ENCODE peak calls at places on chromosomes 11 and 22, in ten cellular contexts. One of them, this sample, is unnamed.

GRCh38 chr11:16086229-16086628 is 270.1 kb downstream of the SOX6 start:
- DNase-seq in astrocyte of the spinal cord: no peak
- DNase-seq in stimulated activated CD4-positive, alpha-beta T cell treated with anti-CD3 and anti-CD28 coated beads, Interleukin-1b, Interleukin-23, amount 100 ng/mL, for 24 hours: no peak
- DNase-seq in lower leg skin: no peak
- DNase-seq in cardiac fibroblast: no peak
- DNase-seq in nephron progenitor cell: peak
- DNase-seq in NB4: no peak
- DNase-seq in heart left ventricle: no peak
- DNase-seq in choroid plexus epithelial cell: no peak
- DNase-seq in endothelial cell: no peak
- DNase-seq in this sample: no peak

GRCh38 chr22:21972293-21972779 is 10.3 kb downstream of the TOP3B start:
- DNase-seq in endothelial cell: peak
- DNase-seq in nephron progenitor cell: peak
- DNase-seq in lower leg skin: no peak
- DNase-seq in heart left ventricle: no peak
- DNase-seq in choroid plexus epithelial cell: peak
- DNase-seq in stimulated activated CD4-positive, alpha-beta T cell treated with anti-CD3 and anti-CD28 coated beads, Interleukin-1b, Interleukin-23, amount 100 ng/mL, for 24 hours: no peak
- DNase-seq in cardiac fibroblast: peak
- DNase-seq in astrocyte of the spinal cord: peak
- DNase-seq in NB4: peak
- DNase-seq in this sample: peak

GRCh38 chr22:40534379-40535188 is 101.9 kb downstream of the MRTFA start:
- DNase-seq in heart left ventricle: no peak
- DNase-seq in cardiac fibroblast: peak
- DNase-seq in astrocyte of the spinal cord: peak
- DNase-seq in stimulated activated CD4-positive, alpha-beta T cell treated with anti-CD3 and anti-CD28 coated beads, Interleukin-1b, Interleukin-23, amount 100 ng/mL, for 24 hours: no peak
- DNase-seq in NB4: peak
- DNase-seq in lower leg skin: no peak
- DNase-seq in endothelial cell: no peak
- DNase-seq in choroid plexus epithelial cell: peak
- DNase-seq in nephron progenitor cell: no peak
- DNase-seq in this sample: peak

GRCh38 chr22:48702573-48703264 is 1125.0 kb downstream of the BRD1 start:
- DNase-seq in NB4: peak
- DNase-seq in lower leg skin: no peak
- DNase-seq in choroid plexus epithelial cell: no peak
- DNase-seq in stimulated activated CD4-positive, alpha-beta T cell treated with anti-CD3 and anti-CD28 coated beads, Interleukin-1b, Interleukin-23, amount 100 ng/mL, for 24 hours: no peak
- DNase-seq in cardiac fibroblast: no peak
- DNase-seq in astrocyte of the spinal cord: no peak
- DNase-seq in nephron progenitor cell: peak
- DNase-seq in endothelial cell: no peak
- DNase-seq in heart left ventricle: no peak
- DNase-seq in this sample: no peak

GRCh38 chr11:22331771-22332170 is 6.4 kb upstream of the SLC17A6 start:
- DNase-seq in heart left ventricle: no peak
- DNase-seq in cardiac fibroblast: no peak
- DNase-seq in choroid plexus epithelial cell: peak
- DNase-seq in endothelial cell: no peak
- DNase-seq in stimulated activated CD4-positive, alpha-beta T cell treated with anti-CD3 and anti-CD28 coated beads, Interleukin-1b, Interleukin-23, amount 100 ng/mL, for 24 hours: no peak
- DNase-seq in lower leg skin: no peak
- DNase-seq in NB4: no peak
- DNase-seq in nephron progenitor cell: no peak
- DNase-seq in astrocyte of the spinal cord: no peak
- DNase-seq in this sample: no peak

GRCh38 chr11:76228122-76229000 is 22.1 kb upstream of the WNT11 start:
- DNase-seq in astrocyte of the spinal cord: no peak
- DNase-seq in stimulated activated CD4-positive, alpha-beta T cell treated with anti-CD3 and anti-CD28 coated beads, Interleukin-1b, Interleukin-23, amount 100 ng/mL, for 24 hours: no peak
- DNase-seq in endothelial cell: no peak
- DNase-seq in heart left ventricle: no peak
- DNase-seq in cardiac fibroblast: no peak
- DNase-seq in choroid plexus epithelial cell: no peak
- DNase-seq in lower leg skin: no peak
- DNase-seq in NB4: no peak
- DNase-seq in nephron progenitor cell: no peak
- DNase-seq in this sample: no peak

GRCh38 chr11:7457211-7457610 is 28.1 kb upstream of the OLFML1 start:
- DNase-seq in choroid plexus epithelial cell: no peak
- DNase-seq in cardiac fibroblast: peak
- DNase-seq in NB4: no peak
- DNase-seq in stimulated activated CD4-positive, alpha-beta T cell treated with anti-CD3 and anti-CD28 coated beads, Interleukin-1b, Interleukin-23, amount 100 ng/mL, for 24 hours: no peak
- DNase-seq in lower leg skin: no peak
- DNase-seq in endothelial cell: no peak
- DNase-seq in nephron progenitor cell: no peak
- DNase-seq in heart left ventricle: no peak
- DNase-seq in astrocyte of the spinal cord: no peak
- DNase-seq in this sample: no peak

GRCh38 chr11:120715239-120715638 is 203.7 kb downstream of the GRIK4 start:
- DNase-seq in astrocyte of the spinal cord: no peak
- DNase-seq in endothelial cell: no peak
- DNase-seq in NB4: peak
- DNase-seq in choroid plexus epithelial cell: peak
- DNase-seq in heart left ventricle: no peak
- DNase-seq in lower leg skin: no peak
- DNase-seq in stimulated activated CD4-positive, alpha-beta T cell treated with anti-CD3 and anti-CD28 coated beads, Interleukin-1b, Interleukin-23, amount 100 ng/mL, for 24 hours: no peak
- DNase-seq in nephron progenitor cell: no peak
- DNase-seq in cardiac fibroblast: no peak
- DNase-seq in this sample: no peak

GRCh38 chr11:62337682-62338181 is 484 bp downstream of the ASRGL1 start:
- DNase-seq in stimulated activated CD4-positive, alpha-beta T cell treated with anti-CD3 and anti-CD28 coated beads, Interleukin-1b, Interleukin-23, amount 100 ng/mL, for 24 hours: no peak
- DNase-seq in endothelial cell: peak
- DNase-seq in astrocyte of the spinal cord: no peak
- DNase-seq in cardiac fibroblast: peak
- DNase-seq in lower leg skin: no peak
- DNase-seq in nephron progenitor cell: peak
- DNase-seq in heart left ventricle: no peak
- DNase-seq in NB4: no peak
- DNase-seq in choroid plexus epithelial cell: no peak
- DNase-seq in this sample: no peak

GRCh38 chr11:70566768-70567530 is 168.6 kb downstream of the CTTN start:
- DNase-seq in heart left ventricle: no peak
- DNase-seq in astrocyte of the spinal cord: no peak
- DNase-seq in endothelial cell: no peak
- DNase-seq in nephron progenitor cell: no peak
- DNase-seq in cardiac fibroblast: no peak
- DNase-seq in NB4: no peak
- DNase-seq in lower leg skin: no peak
- DNase-seq in stimulated activated CD4-positive, alpha-beta T cell treated with anti-CD3 and anti-CD28 coated beads, Interleukin-1b, Interleukin-23, amount 100 ng/mL, for 24 hours: no peak
- DNase-seq in choroid plexus epithelial cell: no peak
- DNase-seq in this sample: no peak

GRCh38 chr11:17986711-17987220 is 26.1 kb downstream of the SERGEF start:
- DNase-seq in choroid plexus epithelial cell: peak
- DNase-seq in NB4: no peak
- DNase-seq in lower leg skin: no peak
- DNase-seq in stimulated activated CD4-positive, alpha-beta T cell treated with anti-CD3 and anti-CD28 coated beads, Interleukin-1b, Interleukin-23, amount 100 ng/mL, for 24 hours: no peak
- DNase-seq in nephron progenitor cell: no peak
- DNase-seq in astrocyte of the spinal cord: no peak
- DNase-seq in endothelial cell: no peak
- DNase-seq in cardiac fibroblast: no peak
- DNase-seq in heart left ventricle: no peak
- DNase-seq in this sample: no peak

GRCh38 chr22:42757475-42757874 is 36.8 kb upstream of the A4GALT start:
- DNase-seq in endothelial cell: no peak
- DNase-seq in heart left ventricle: no peak
- DNase-seq in nephron progenitor cell: no peak
- DNase-seq in choroid plexus epithelial cell: peak
- DNase-seq in cardiac fibroblast: peak
- DNase-seq in NB4: no peak
- DNase-seq in lower leg skin: no peak
- DNase-seq in stimulated activated CD4-positive, alpha-beta T cell treated with anti-CD3 and anti-CD28 coated beads, Interleukin-1b, Interleukin-23, amount 100 ng/mL, for 24 hours: no peak
- DNase-seq in astrocyte of the spinal cord: peak
- DNase-seq in this sample: no peak

GRCh38 chr11:119373917-119374631 is 7.4 kb downstream of the USP2 start:
- DNase-seq in choroid plexus epithelial cell: peak
- DNase-seq in NB4: peak
- DNase-seq in heart left ventricle: peak
- DNase-seq in endothelial cell: peak
- DNase-seq in astrocyte of the spinal cord: peak
- DNase-seq in nephron progenitor cell: peak
- DNase-seq in stimulated activated CD4-positive, alpha-beta T cell treated with anti-CD3 and anti-CD28 coated beads, Interleukin-1b, Interleukin-23, amount 100 ng/mL, for 24 hours: no peak
- DNase-seq in cardiac fibroblast: peak
- DNase-seq in lower leg skin: peak
- DNase-seq in this sample: peak

GRCh38 chr11:17259931-17260499 is 16.5 kb upstream of the NUCB2 start:
- DNase-seq in lower leg skin: no peak
- DNase-seq in astrocyte of the spinal cord: no peak
- DNase-seq in endothelial cell: no peak
- DNase-seq in choroid plexus epithelial cell: no peak
- DNase-seq in heart left ventricle: no peak
- DNase-seq in nephron progenitor cell: no peak
- DNase-seq in stimulated activated CD4-positive, alpha-beta T cell treated with anti-CD3 and anti-CD28 coated beads, Interleukin-1b, Interleukin-23, amount 100 ng/mL, for 24 hours: no peak
- DNase-seq in cardiac fibroblast: peak
- DNase-seq in NB4: no peak
- DNase-seq in this sample: no peak

GRCh38 chr11:36774603-36775002 is 176.6 kb upstream of the RAG2 start:
- DNase-seq in choroid plexus epithelial cell: peak
- DNase-seq in heart left ventricle: no peak
- DNase-seq in endothelial cell: no peak
- DNase-seq in stimulated activated CD4-positive, alpha-beta T cell treated with anti-CD3 and anti-CD28 coated beads, Interleukin-1b, Interleukin-23, amount 100 ng/mL, for 24 hours: no peak
- DNase-seq in lower leg skin: no peak
- DNase-seq in cardiac fibroblast: peak
- DNase-seq in NB4: no peak
- DNase-seq in nephron progenitor cell: no peak
- DNase-seq in astrocyte of the spinal cord: no peak
- DNase-seq in this sample: no peak

GRCh38 chr22:45295492-45295891 is 10.7 kb downstream of the UPK3A start:
- DNase-seq in cardiac fibroblast: no peak
- DNase-seq in heart left ventricle: no peak
- DNase-seq in astrocyte of the spinal cord: no peak
- DNase-seq in NB4: no peak
- DNase-seq in endothelial cell: no peak
- DNase-seq in stimulated activated CD4-positive, alpha-beta T cell treated with anti-CD3 and anti-CD28 coated beads, Interleukin-1b, Interleukin-23, amount 100 ng/mL, for 24 hours: no peak
- DNase-seq in nephron progenitor cell: no peak
- DNase-seq in lower leg skin: no peak
- DNase-seq in choroid plexus epithelial cell: no peak
- DNase-seq in this sample: no peak

GRCh38 chr22:43014062-43014875 is 680 bp downstream of the PACSIN2 start:
- DNase-seq in cardiac fibroblast: no peak
- DNase-seq in NB4: peak
- DNase-seq in heart left ventricle: peak
- DNase-seq in nephron progenitor cell: peak
- DNase-seq in lower leg skin: peak
- DNase-seq in choroid plexus epithelial cell: no peak
- DNase-seq in stimulated activated CD4-positive, alpha-beta T cell treated with anti-CD3 and anti-CD28 coated beads, Interleukin-1b, Interleukin-23, amount 100 ng/mL, for 24 hours: no peak
- DNase-seq in astrocyte of the spinal cord: no peak
- DNase-seq in endothelial cell: peak
- DNase-seq in this sample: no peak